ENCODE peak calls at places on chromosome 14, in eight cellular contexts. F, A, V, K, R, Y, W and O are unnamed samples.

GRCh38 chr14:30610719-30611388 is 11.3 kb upstream of the SCFD1 start:
- DNase-seq in K (peak), F (peak), V (no peak), R (peak), W (peak), Y (no peak), A (peak), O (peak)

GRCh38 chr14:54695196-54695595 is 128.3 kb downstream of the SAMD4A start:
- DNase-seq in F (no peak), W (no peak), R (no peak), Y (no peak), K (no peak), A (no peak), V (no peak), O (no peak)

GRCh38 chr14:52272375-52272774 is 4.9 kb downstream of the PTGDR start:
- DNase-seq in Y (no peak), K (no peak), A (peak), R (peak), W (no peak), V (no peak), F (peak), O (peak)

GRCh38 chr14:23441076-23441475 is 5.6 kb upstream of the MYH7 start:
- DNase-seq in K (no peak), V (no peak), W (no peak), Y (no peak), A (no peak), R (peak), F (no peak), O (no peak)

GRCh38 chr14:33762462-33762861 is 188.4 kb downstream of the EGLN3 start:
- DNase-seq in Y (no peak), A (no peak), F (no peak), R (no peak), K (peak), V (no peak), W (no peak), O (no peak)

GRCh38 chr14:67446371-67447032 is 34.5 kb upstream of the PLEK2 start:
- DNase-seq in W (no peak), R (no peak), A (no peak), F (no peak), K (no peak), Y (no peak), V (no peak), O (no peak)

GRCh38 chr14:71702799-71703198 is 229.4 kb upstream of the RGS6 start:
- DNase-seq in W (no peak), K (peak), Y (no peak), F (no peak), R (no peak), V (no peak), A (no peak), O (no peak)

GRCh38 chr14:33317675-33318074 is 379.0 kb downstream of the NPAS3 start:
- DNase-seq in W (no peak), A (no peak), V (no peak), K (no peak), F (no peak), R (no peak), Y (no peak), O (no peak)

GRCh38 chr14:73785336-73785833 is 66.2 kb upstream of the PTGR2 start:
- DNase-seq in A (peak), F (no peak), V (no peak), Y (no peak), K (peak), R (no peak), W (peak), O (peak)

GRCh38 chr14:21057803-21058675 is at the start of gene RNASE8:
- DNase-seq in R (no peak), W (no peak), A (no peak), V (no peak), K (no peak), Y (no peak), F (no peak), O (peak)

GRCh38 chr14:50977863-50978520 is 33.7 kb upstream of the PYGL start:
- DNase-seq in V (no peak), R (no peak), W (no peak), A (no peak), Y (peak), F (no peak), K (no peak), O (peak)

GRCh38 chr14:98146416-98146815 is 1125.6 kb downstream of the BCL11B start:
- DNase-seq in R (no peak), K (no peak), F (no peak), Y (no peak), W (no peak), V (no peak), A (no peak), O (no peak)

GRCh38 chr14:89357655-89358297 is 59.3 kb downstream of the FOXN3 start:
- DNase-seq in R (no peak), F (no peak), K (no peak), A (no peak), W (no peak), Y (no peak), V (no peak), O (peak)

GRCh38 chr14:105087308-105087962 is 22.2 kb upstream of the GPR132 start:
- DNase-seq in K (no peak), V (no peak), R (no peak), W (no peak), Y (no peak), F (no peak), A (peak), O (no peak)
- H3K4me3 ChIP-seq in K (peak), V (peak), R (peak), W (peak), Y (peak), F (peak), A (peak), O (no peak)

DNA sequence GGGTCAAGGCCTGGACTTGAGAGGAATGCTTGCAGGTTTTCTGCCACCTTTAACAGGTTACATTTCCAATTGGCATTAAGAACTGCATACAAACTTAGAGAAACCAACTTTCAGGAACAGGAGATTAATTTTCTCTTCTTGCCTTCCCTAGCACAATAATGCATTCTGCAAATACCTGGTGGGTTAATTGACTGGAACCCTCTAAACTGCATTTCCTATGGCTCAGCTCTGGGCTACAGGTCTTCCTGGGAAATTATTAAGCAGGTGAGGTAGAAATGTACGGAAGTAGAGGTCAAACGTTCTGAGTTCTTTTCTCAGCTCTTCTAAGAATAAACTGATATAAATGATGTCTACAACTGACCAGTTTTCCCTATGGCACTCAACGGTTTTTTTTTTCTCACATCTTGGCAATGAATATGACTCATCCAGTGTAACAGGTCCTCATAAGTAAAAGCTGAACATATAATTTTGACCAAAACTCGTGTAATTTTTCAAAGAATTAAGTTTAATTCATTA is 144.9 kb upstream of the PELI2 start:
- DNase-seq in V (no peak), W (no peak), A (no peak), K (no peak), Y (no peak), F (no peak), R (no peak), O (no peak)
- TF ChIP-seq MAX in V (no peak), W (no peak), A (no peak), K (no peak), Y (no peak), F (no peak), R (no peak), O (no peak)

GRCh38 chr14:25896777-25897176 is 701.1 kb downstream of the NOVA1 start:
- DNase-seq in V (peak), A (no peak), R (no peak), Y (no peak), F (no peak), W (no peak), K (no peak), O (no peak)
- TF ChIP-seq POLR2A in V (no peak), A (no peak), R (no peak), Y (no peak), F (no peak), W (no peak), K (no peak), O (no peak)

GRCh38 chr14:103121846-103122577 is 1.2 kb upstream of the TNFAIP2 start:
- DNase-seq in W (peak), R (peak), Y (no peak), K (peak), F (no peak), A (peak), V (no peak), O (peak)
- H3K4me3 ChIP-seq in W (no peak), R (no peak), Y (peak), K (no peak), F (no peak), A (peak), V (peak), O (no peak)

DNA sequence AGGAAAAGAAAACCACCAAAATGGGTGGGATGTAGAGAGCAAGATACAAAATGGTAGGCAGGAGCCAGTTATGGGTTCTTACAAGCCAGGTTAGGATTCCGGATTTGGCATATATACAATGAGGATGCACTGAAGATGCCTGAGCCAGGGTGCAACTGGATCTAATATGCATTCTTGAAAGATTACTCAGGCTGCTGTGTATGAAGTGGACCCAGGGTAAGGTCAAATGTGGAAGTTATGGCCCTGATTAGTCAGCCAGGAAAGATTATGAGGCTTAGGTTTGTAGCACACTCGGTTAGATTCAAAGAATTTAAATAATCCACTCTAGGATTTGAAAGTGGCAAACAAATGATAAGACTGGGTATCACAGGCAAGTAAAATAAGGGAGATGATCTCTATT is 1750.7 kb upstream of the FLRT2 start:
- DNase-seq in Y (no peak), K (peak), V (no peak), F (no peak), R (no peak), A (no peak), W (no peak), O (no peak)
- TF ChIP-seq MAX in Y (no peak), K (no peak), V (no peak), F (no peak), R (no peak), A (no peak), W (no peak), O (no peak)

DNA sequence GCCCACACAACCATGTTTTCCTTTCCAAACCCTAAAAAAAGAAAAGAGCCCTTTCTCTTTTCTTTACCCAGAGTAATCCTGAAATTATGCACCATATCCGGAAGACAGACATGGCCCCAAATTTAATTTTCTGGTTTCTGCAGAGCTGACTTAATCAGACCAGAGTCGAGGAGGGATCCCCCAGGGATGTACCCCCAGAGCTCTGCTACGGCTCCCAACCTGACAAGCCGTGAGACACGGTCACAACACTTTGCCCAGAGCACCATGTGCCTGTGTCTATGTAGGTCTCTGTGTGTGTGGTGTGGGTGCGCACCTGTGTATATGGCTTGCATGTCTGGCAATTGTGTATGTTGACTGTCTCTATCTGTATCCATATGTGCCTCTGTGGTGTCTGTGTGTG is 77.6 kb upstream of the CLMN start:
- DNase-seq in R (no peak), F (no peak), Y (no peak), W (no peak), A (no peak), K (no peak), V (no peak), O (no peak)
- TF ChIP-seq POLR2A in R (no peak), F (no peak), Y (no peak), W (no peak), A (no peak), K (no peak), V (no peak), O (no peak)

GRCh38 chr14:59017285-59017965 is 171.0 kb upstream of the DAAM1 start:
- DNase-seq in R (no peak), V (no peak), W (no peak), K (no peak), A (no peak), F (no peak), Y (no peak), O (no peak)

GRCh38 chr14:59018460-59018859 is 170.0 kb upstream of the DAAM1 start:
- DNase-seq in K (no peak), W (no peak), Y (no peak), R (no peak), A (no peak), F (no peak), V (no peak), O (no peak)

GRCh38 chr14:59022144-59022543 is 166.3 kb upstream of the DAAM1 start:
- DNase-seq in Y (no peak), R (no peak), A (peak), W (no peak), V (no peak), F (no peak), K (no peak), O (no peak)

GRCh38 chr14:59018978-59019377 is 169.5 kb upstream of the DAAM1 start:
- DNase-seq in Y (no peak), K (no peak), V (no peak), R (peak), A (peak), F (no peak), W (no peak), O (peak)

DNA sequence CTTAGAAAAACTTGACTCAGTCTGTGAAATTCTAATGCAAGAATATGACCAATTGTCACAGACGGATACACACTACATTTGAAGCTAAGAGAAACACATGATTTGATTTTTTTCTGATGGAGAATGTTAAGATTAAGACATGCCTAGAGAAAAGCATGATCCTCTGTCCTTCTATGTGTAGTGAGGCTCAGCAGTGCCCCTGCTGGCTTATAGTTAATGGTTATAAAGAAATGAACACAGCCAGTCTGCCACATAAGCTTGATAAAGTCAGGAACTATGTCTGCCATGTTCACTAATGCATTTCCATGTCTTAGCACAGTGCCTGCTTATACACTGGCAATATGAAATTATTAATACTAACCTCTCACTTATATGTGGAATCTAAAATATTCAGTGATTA is 168.1 kb upstream of the DAAM1 start:
- DNase-seq in V (no peak), R (no peak), Y (no peak), W (no peak), F (peak), A (peak), K (peak), O (peak)
- H3K4me3 ChIP-seq in V (no peak), R (no peak), Y (no peak), W (no peak), F (no peak), A (no peak), K (no peak), O (no peak)

DNA sequence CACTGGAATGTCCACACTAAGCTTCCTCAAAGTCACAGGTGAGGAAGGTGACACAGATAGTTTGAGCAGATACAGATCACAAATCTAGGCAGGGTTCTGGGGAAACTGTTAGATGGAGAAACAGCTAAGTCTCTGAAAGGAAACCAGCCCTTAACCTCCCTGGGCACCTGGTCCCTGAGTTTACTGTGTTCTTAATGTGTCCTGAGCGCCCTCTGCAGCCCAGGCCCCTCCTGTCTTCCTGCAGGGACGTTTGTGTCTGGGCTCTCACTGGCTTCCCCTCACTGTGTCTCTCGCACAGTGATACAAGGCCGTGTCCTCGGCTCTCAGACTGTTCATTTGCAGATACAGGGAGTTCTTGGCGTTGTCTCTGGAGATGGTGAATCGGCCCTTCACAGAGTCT is 684.3 kb downstream of the TMEM121 start:
- DNase-seq in R (peak), V (no peak), A (no peak), K (no peak), F (no peak), Y (no peak), W (no peak), O (peak)
- TF ChIP-seq MAX in R (no peak), V (no peak), A (no peak), K (no peak), F (no peak), Y (no peak), W (no peak), O (no peak)

GRCh38 chr14:95156153-95156764 is 1.1 kb downstream of the DICER1 start:
- DNase-seq in A (peak), F (no peak), W (no peak), Y (no peak), R (peak), V (no peak), K (peak), O (peak)

GRCh38 chr14:95157987-95158712 is 821 bp upstream of the DICER1 start:
- DNase-seq in A (peak), W (peak), Y (no peak), F (no peak), K (no peak), R (peak), V (no peak), O (peak)

GRCh38 chr14:95155044-95155443 is 2.3 kb downstream of the DICER1 start:
- DNase-seq in K (no peak), A (no peak), V (no peak), R (peak), W (no peak), F (no peak), Y (no peak), O (no peak)

GRCh38 chr14:95156765-95157194 is 549 bp downstream of the DICER1 start:
- DNase-seq in A (peak), R (peak), V (no peak), Y (no peak), K (peak), W (peak), F (no peak), O (peak)

GRCh38 chr14:95157195-95157986 is at the start of gene DICER1:
- DNase-seq in R (peak), F (peak), K (peak), W (peak), V (peak), A (peak), Y (peak), O (peak)
- TF ChIP-seq POLR2A in R (peak), F (peak), K (peak), W (peak), V (peak), A (peak), Y (peak), O (peak)